ENCODE peak calls at places on chromosomes 13 and 19, in four cellular contexts. J is A549, Q is SK-N-SH, I is GM12878. D is an unnamed sample.

GRCh38 chr13:114203536-114203935 is 24.5 kb downstream of the CFAP97D2 start:
- DNase-seq in J (no peak), Q (no peak), I (no peak), D (no peak)

GRCh38 chr13:47126432-47126831 is 229.6 kb upstream of the HTR2A start:
- DNase-seq in J (no peak), Q (no peak), I (no peak), D (no peak)

GRCh38 chr19:33245948-33246728 is 20.5 kb upstream of the SLC7A10 start:
- DNase-seq in J (no peak), Q (peak), I (no peak), D (no peak)

GRCh38 chr13:31742102-31742695 is 2.9 kb downstream of the RXFP2 start:
- DNase-seq in J (peak), Q (peak), I (peak), D (peak)

GRCh38 chr13:93861818-93862217 is 617.7 kb downstream of the DCT start:
- DNase-seq in J (no peak), Q (no peak), I (no peak), D (no peak)

GRCh38 chr13:36998624-36999041 is 507 bp downstream of the ALG5 start:
- DNase-seq in J (no peak), Q (peak), I (no peak), D (no peak)

GRCh38 chr13:76503756-76504155 is 382.4 kb downstream of the KCTD12 start:
- DNase-seq in J (no peak), Q (no peak), I (no peak), D (no peak)

GRCh38 chr13:102401755-102402154 is at the start of gene FGF14:
- DNase-seq in J (no peak), Q (peak), I (no peak), D (no peak)

GRCh38 chr13:27406178-27406939 is 18.1 kb upstream of the GTF3A start:
- DNase-seq in J (peak), Q (peak), I (no peak), D (peak)

GRCh38 chr13:98176777-98177608 is at the start of gene RNF113B:
- DNase-seq in J (no peak), Q (no peak), I (no peak), D (no peak)

GRCh38 chr13:23754506-23754905 is 134.7 kb downstream of the MIPEP start:
- DNase-seq in J (no peak), Q (no peak), I (no peak), D (peak)

GRCh38 chr19:29714371-29714952 is 599 bp downstream of the C19orf12 start:
- DNase-seq in J (peak), Q (no peak), I (no peak), D (no peak)

GRCh38 chr13:105627270-105627669 is 908.2 kb downstream of the EFNB2 start:
- DNase-seq in J (no peak), Q (no peak), I (no peak), D (no peak)

GRCh38 chr13:23621316-23621645 is 51.1 kb downstream of the TNFRSF19 start:
- DNase-seq in J (peak), Q (no peak), I (no peak), D (peak)

GRCh38 chr19:16290692-16291091 is 33.9 kb upstream of the KLF2 start:
- DNase-seq in J (no peak), Q (no peak), I (no peak), D (no peak)

DNA sequence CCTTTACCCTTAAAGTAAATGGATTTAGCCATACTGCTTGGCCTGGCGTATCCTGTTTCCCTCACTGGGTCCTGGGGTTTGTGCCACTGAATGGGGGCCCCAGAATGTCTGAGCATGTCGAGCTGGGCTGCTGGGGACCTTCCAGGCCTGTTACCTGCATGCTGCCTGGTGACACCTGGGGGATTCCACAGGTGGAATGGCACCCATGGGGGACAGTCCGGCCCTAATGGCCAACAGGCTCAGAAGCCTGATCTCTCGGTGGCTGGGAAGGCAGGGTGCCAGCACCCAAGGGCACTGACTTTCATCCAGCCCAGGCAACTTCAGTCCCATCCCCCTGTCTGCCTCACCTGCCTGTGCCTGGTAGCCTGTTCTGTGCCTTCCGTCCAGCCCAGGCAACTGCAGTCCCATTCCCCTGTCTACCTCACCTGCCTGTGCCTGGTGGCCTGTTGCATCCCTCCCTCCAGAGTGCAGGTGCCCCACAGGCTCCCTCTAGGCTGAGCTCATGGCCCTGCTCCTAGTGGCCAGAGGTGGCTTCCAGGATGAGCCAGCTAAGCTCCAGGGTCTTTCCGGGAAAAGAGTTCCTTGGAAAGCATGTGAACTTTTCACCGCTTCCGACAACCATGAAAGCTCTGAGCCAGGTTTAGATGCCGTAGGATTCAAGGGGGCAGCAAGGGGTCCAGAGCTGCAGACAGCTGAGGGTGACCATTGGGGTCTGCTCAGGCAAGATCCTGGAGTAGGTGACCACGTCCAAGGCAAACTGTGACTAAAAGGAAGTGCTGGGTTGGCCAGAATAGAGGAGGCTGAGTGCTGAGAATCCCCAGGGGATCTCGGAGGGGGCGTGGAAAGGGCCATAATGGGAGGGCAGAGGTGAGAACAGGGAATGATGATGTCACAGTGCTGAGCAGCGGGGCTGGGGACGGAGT is 30.3 kb upstream of the ZNF492 start:
- DNase-seq in J (no peak), Q (no peak), I (no peak), D (no peak)
- TF ChIP-seq PBX3 in J (no peak), Q (no peak), I (no peak), D (no peak)

GRCh38 chr19:35118268-35119026 is 2.8 kb downstream of the FXYD3 start:
- DNase-seq in J (no peak), Q (no peak), I (no peak), D (no peak)

GRCh38 chr19:35119578-35119977 is 4.0 kb downstream of the FXYD3 start:
- DNase-seq in J (no peak), Q (no peak), I (no peak), D (no peak)

GRCh38 chr19:35119091-35119490 is 3.5 kb downstream of the FXYD3 start:
- DNase-seq in J (no peak), Q (no peak), I (no peak), D (no peak)

GRCh38 chr19:35120898-35121297 is 5.3 kb downstream of the FXYD3 start:
- DNase-seq in J (no peak), Q (no peak), I (no peak), D (no peak)

DNA sequence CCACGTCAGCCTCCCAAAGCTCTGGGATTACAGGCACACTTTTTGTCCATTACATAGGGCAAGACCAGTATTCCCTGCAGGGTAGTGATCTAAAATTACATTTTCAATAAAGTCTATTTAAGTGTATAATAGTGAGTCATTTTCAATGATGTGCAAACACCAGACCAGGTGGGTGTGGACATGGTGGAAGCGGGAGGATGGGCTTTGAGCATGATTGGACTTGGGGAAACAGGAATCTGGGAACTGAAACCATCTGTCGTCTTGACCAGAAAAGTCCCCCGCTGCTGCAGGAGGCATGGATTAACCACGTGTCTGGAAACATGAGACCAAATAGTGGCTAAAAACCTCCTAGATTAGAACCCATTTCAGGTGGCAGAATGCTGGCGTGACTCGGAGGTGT is 4.9 kb downstream of the FXYD3 start:
- DNase-seq in J (no peak), Q (no peak), I (no peak), D (no peak)
- TF ChIP-seq PBX3 in J (no peak), Q (no peak), I (no peak), D (no peak)

DNA sequence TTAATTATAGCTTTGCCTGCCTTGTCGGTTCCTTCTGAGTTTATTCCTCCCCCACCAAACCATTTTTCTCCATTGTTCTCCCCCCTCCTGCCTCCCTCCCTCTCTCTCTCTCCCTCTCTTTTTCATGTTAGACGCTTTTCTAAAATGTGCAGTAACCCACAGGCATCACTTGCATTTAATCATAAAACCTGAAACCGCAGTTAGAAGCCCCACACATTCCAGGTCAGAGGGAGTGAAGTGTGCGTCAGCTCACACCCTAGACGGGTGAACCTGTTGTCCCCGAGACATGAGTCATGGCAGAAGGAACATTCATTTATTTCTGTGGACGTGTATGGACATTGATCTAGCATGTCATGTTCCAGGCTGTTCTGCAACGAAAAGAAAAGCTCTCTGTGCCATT is 19.9 kb downstream of the ONECUT3 start:
- DNase-seq in J (no peak), Q (no peak), I (no peak), D (no peak)
- TF ChIP-seq PBX3 in J (no peak), Q (no peak), I (no peak), D (no peak)

DNA sequence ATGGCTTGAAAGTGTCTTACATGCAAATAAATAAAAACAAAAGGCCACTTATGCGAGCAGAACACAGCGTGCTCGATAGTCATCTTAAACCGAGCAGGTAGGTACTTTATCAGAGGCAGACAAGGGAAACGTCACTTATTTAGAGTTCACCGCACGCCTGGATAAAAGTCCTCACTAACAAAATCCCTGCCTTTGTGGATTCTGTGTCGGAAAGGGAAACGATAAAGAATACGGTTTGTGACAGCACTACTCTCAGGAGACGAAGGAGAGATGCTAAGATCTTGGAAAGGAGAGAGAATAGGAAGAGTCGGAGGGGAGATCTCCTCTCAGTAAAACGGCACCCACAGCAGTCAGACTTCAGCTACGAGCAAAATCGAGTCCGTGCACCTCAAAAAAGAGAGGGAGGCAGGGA is 581 bp downstream of the RCBTB1 start:
- DNase-seq in J (no peak), Q (no peak), I (no peak), D (no peak)
- TF ChIP-seq PBX3 in J (no peak), Q (no peak), I (no peak), D (no peak)

GRCh38 chr13:35378939-35379338 is 97.5 kb downstream of the MAB21L1 start:
- DNase-seq in J (no peak), Q (no peak), I (no peak), D (no peak)
- TF ChIP-seq PBX3 in J (no peak), Q (no peak), I (no peak), D (no peak)

GRCh38 chr19:2255982-2256685 is at the start of gene JSRP1:
- DNase-seq in J (no peak), Q (peak), I (no peak), D (no peak)

GRCh38 chr19:2261438-2262172 is 5.4 kb upstream of the JSRP1 start:
- DNase-seq in J (no peak), Q (peak), I (no peak), D (no peak)

GRCh38 chr19:2255112-2255845 is 938 bp downstream of the JSRP1 start:
- DNase-seq in J (no peak), Q (peak), I (no peak), D (no peak)

GRCh38 chr19:2259331-2259730 is 3.1 kb upstream of the JSRP1 start:
- DNase-seq in J (no peak), Q (no peak), I (no peak), D (no peak)

GRCh38 chr19:2260341-2260751 is 4.1 kb upstream of the JSRP1 start:
- DNase-seq in J (no peak), Q (no peak), I (no peak), D (no peak)
- TF ChIP-seq PBX3 in J (no peak), Q (no peak), I (no peak), D (no peak)

DNA sequence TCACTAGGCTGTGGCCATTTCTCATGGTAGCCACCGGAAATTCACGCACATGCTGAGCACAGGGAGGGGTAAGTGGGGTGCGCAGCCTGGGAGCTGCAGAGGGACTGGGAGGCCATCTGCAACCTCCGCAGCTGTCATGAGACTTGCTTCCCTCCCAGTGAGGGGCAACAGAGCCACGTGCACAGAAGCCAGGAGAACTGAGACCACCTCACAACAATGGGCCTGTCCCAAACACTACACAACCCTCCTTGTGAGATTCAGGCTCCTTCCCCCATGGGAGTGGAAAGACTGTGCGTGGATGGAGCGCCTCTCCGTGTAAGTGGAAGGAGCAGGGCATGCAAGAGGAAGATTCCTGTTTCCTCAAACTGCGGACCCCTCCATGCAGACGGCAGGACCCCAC is 8.8 kb downstream of the C3 start:
- DNase-seq in J (no peak), Q (no peak), I (no peak), D (no peak)
- TF ChIP-seq PBX3 in J (no peak), Q (no peak), I (no peak), D (no peak)

DNA sequence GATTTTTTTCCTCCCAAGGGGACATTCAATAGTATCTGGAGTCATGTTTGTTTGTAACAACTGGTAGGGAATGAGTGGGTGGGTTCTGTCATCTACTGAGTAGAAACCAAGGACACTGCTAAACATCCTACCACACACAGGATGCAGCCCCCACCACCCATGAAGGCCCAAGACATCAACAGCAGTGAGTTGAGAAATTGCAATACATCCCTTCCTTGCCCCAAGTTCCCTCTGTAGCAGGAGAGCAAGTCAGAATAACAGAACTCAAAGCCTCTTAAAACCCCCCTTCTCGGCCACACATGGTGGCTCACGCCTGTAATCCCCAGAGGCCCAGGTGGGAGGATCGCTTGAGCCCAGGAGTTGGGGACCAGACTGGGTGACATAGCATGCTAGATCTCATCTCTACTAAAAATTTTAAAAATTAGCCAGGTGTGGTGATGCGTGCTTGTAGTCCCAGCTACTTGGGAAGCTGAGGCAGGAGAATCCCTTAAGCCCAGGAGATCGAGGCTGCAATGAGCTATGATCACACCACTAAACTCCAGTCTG is 2.4 kb upstream of the CYP2F1 start:
- DNase-seq in J (no peak), Q (no peak), I (no peak), D (no peak)
- TF ChIP-seq PBX3 in J (no peak), Q (no peak), I (no peak), D (no peak)

GRCh38 chr13:19890030-19890429 is 26.6 kb upstream of the ZMYM5 start:
- DNase-seq in J (no peak), Q (no peak), I (no peak), D (no peak)

DNA sequence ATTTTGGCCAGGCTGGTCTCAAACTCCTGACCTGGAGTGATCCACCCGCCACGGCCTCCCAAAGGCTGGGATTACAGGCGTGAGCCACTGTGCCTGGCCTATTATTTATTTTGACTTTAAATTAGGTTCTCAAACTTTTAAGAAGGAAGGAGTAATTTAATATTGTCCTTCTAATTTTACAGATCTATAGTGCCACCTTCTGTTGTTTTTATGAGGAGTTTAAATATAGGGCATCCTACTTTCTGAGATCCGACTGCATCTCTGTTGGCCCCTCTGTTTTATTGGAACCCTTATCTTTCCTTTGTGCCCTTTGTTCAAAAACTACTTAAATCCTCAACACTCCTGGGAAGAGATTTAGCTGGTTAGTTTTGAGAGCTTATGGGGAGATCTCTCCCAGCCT is 25.4 kb upstream of the ZMYM5 start:
- DNase-seq in J (no peak), Q (peak), I (no peak), D (no peak)
- TF ChIP-seq PBX3 in J (no peak), Q (no peak), I (no peak), D (no peak)

GRCh38 chr13:28637714-28638355 is 21.1 kb upstream of the POMP start:
- DNase-seq in J (no peak), Q (no peak), I (peak), D (peak)

GRCh38 chr13:28638756-28639155 is 20.2 kb upstream of the POMP start:
- DNase-seq in J (no peak), Q (no peak), I (no peak), D (no peak)

GRCh38 chr13:28636677-28637317 is 22.1 kb upstream of the POMP start:
- DNase-seq in J (peak), Q (peak), I (peak), D (peak)

GRCh38 chr13:28640861-28641599 is 17.9 kb upstream of the POMP start:
- DNase-seq in J (no peak), Q (no peak), I (no peak), D (no peak)

DNA sequence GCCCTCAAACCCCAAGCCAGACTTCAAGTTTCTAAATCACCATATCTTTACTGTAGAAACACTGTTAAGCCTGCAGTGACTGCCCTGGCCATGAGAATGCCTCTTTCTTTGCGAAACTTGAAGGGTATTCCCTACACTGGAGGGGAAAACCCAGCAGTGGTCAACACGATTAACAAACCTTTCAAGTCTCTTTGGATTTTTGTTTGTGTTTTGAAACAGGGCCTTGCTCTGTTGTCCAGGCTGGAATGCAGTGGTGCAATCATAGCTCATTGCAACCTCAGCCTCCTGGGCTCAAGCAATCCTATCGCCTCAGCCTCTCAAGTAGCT is 17.4 kb upstream of the POMP start:
- DNase-seq in J (no peak), Q (no peak), I (peak), D (peak)
- TF ChIP-seq PBX3 in J (no peak), Q (no peak), I (no peak), D (no peak)

D was measured in HepG2.